ENCODE peak calls at places on chromosomes 2 and 18, in four cellular contexts. H is fibroblast of the aortic adventitia, S is nephron progenitor cell, E is BE2C. O is an unnamed sample.

GRCh38 chr2:158729873-158730620 is 65.1 kb upstream of the DAPL1 start:
- DNase-seq in S (peak), H (no peak), E (no peak), O (no peak)

GRCh38 chr2:25582079-25582830 is 91.1 kb downstream of the DTNB start:
- DNase-seq in H (no peak), E (no peak), S (no peak), O (no peak)

GRCh38 chr2:28413896-28414290 is 21.2 kb downstream of the FOSL2 start:
- DNase-seq in E (no peak), S (no peak), H (no peak), O (no peak)

GRCh38 chr2:229780856-229781773 is 66.8 kb upstream of the DNER start:
- DNase-seq in S (peak), H (peak), E (no peak), O (no peak)

GRCh38 chr2:71894266-71894665 is 253.4 kb downstream of the CYP26B1 start:
- DNase-seq in E (no peak), H (no peak), S (no peak), O (no peak)

GRCh38 chr2:170842785-170843184 is 26.1 kb downstream of the GAD1 start:
- DNase-seq in H (peak), S (no peak), E (no peak), O (no peak)

GRCh38 chr2:191740016-191740419 is 62.1 kb downstream of the NABP1 start:
- DNase-seq in S (no peak), H (no peak), E (no peak), O (no peak)

GRCh38 chr2:14628906-14629305 is 3.6 kb upstream of the LRATD1 start:
- DNase-seq in S (no peak), E (no peak), H (no peak), O (no peak)

GRCh38 chr2:126527836-126528490 is 128.0 kb upstream of the GYPC start:
- DNase-seq in S (peak), E (peak), H (peak), O (peak)

GRCh38 chr18:25061345-25061744 is 290.6 kb downstream of the ZNF521 start:
- DNase-seq in E (no peak), S (no peak), H (no peak), O (no peak)

GRCh38 chr2:152120430-152120829 is 21.6 kb upstream of the CACNB4 start:
- DNase-seq in H (no peak), E (no peak), S (no peak), O (no peak)

DNA sequence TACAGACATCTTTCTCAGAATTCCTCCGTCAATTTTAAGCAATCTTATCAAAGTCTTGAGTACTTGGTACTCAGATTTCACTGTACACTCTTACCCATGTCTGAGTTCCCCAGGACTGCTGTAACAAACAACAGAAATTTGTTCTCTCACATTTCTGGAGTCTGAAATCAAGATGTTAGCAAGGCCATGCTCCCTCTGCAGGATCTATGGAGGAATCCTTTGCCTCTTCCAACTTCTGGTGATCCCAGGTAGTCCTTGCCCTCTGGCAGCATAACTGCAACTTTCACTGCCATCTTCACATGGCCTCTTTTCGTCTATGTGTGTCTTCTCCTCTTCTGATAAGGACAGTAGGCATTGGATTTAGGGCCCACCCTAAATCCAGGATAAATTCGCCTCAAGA is 17.1 kb upstream of the CACNB4 start:
- DNase-seq in S (no peak), E (no peak), H (no peak), O (no peak)
- TF ChIP-seq CTCF in S (no peak), E (no peak), H (no peak), O (no peak)

GRCh38 chr18:78986018-78986481 is 6.4 kb downstream of the SALL3 start:
- DNase-seq in E (peak), H (no peak), S (peak), O (peak)
- TF ChIP-seq CTCF in E (peak), H (peak), S (peak), O (peak)

GRCh38 chr18:76983613-76984051 is 149.0 kb downstream of the MBP start:
- DNase-seq in H (no peak), S (no peak), E (no peak), O (no peak)
- TF ChIP-seq CTCF in H (no peak), S (no peak), E (no peak), O (no peak)

GRCh38 chr2:226994775-226995174 is 158.9 kb downstream of the RHBDD1 start:
- DNase-seq in S (no peak), H (no peak), E (no peak), O (no peak)
- TF ChIP-seq CTCF in S (no peak), H (no peak), E (no peak), O (peak)

DNA sequence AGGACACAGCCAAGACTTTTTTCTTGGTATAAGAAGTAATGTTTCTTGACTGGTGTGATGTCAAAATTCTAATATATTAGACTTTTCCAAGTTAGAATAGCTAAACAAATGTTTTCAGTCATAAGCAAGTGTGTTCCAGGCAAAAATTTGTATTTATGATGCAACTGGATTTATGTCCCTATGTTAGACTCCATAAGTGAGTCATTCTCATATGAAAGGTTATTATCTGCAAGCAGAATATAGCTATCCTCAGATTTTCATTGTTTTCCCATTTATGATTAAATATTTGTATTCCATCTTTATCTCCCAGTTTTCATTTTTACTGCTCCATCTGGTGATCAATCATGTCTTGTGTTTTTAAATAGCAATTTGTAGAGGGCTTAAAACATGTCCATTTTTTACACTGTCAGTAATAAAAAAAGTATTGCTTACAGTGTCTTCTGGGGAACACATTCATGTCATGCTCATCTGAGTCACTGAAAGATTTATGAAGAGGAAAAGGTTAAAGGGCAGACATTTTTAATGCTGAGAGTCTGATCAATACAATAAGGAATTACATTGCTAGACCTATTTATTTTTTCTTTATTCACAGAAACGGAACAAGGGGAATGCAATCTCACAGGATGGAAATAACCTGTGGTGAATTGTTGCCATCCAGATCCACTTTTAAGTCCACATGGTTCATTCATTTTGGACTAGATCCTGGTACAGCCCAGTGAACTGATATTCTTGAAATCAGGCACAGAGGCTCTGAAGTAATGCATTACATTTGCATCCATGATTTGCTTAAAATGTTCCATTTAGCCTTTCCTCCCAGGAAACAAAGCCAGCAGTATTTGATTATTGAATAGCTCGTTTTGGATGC is 995.5 kb upstream of the CDH2 start:
- DNase-seq in S (no peak), H (peak), E (no peak), O (no peak)
- TF ChIP-seq CTCF in S (no peak), H (no peak), E (no peak), O (no peak)